ENCODE peak calls at places on chromosome 15, in six cellular contexts. One of them, this sample, is unnamed.

GRCh38 chr15:47439870-47440155 is 277.5 kb upstream of the SEMA6D start:
- DNase-seq in amygdala: no peak
- DNase-seq in GM23248: no peak
- DNase-seq in tibial artery: no peak
- DNase-seq in GM13977: no peak
- DNase-seq in activated CD4-positive, alpha-beta T cell treated with anti-CD3 and anti-CD28 coated beads for 48 hours: no peak
- DNase-seq in this sample: no peak

GRCh38 chr15:44598892-44599291 is 61.9 kb downstream of the EIF3J start:
- DNase-seq in activated CD4-positive, alpha-beta T cell treated with anti-CD3 and anti-CD28 coated beads for 48 hours: no peak
- DNase-seq in GM23248: peak; percentile 23
- DNase-seq in GM13977: no peak
- DNase-seq in amygdala: no peak
- DNase-seq in tibial artery: no peak
- DNase-seq in this sample: no peak

GRCh38 chr15:37880009-37880834 is 54.2 kb upstream of the TMCO5A start:
- DNase-seq in activated CD4-positive, alpha-beta T cell treated with anti-CD3 and anti-CD28 coated beads for 48 hours: peak; percentile 2
- DNase-seq in GM13977: no peak
- DNase-seq in GM23248: peak; percentile 67
- DNase-seq in amygdala: no peak
- DNase-seq in tibial artery: no peak
- DNase-seq in this sample: no peak

GRCh38 chr15:67135494-67135893 is 70.1 kb downstream of the SMAD3 start:
- DNase-seq in GM23248: peak; percentile 65
- DNase-seq in GM13977: no peak
- DNase-seq in amygdala: no peak
- DNase-seq in tibial artery: peak; percentile 27
- DNase-seq in activated CD4-positive, alpha-beta T cell treated with anti-CD3 and anti-CD28 coated beads for 48 hours: no peak
- DNase-seq in this sample: no peak

GRCh38 chr15:80773122-80773551 is 6.0 kb upstream of the CEMIP start:
- DNase-seq in GM13977: no peak
- DNase-seq in GM23248: peak; percentile 67
- DNase-seq in amygdala: no peak
- DNase-seq in activated CD4-positive, alpha-beta T cell treated with anti-CD3 and anti-CD28 coated beads for 48 hours: no peak
- DNase-seq in tibial artery: no peak
- DNase-seq in this sample: no peak

GRCh38 chr15:65049418-65049840 is 4.2 kb downstream of the SLC51B start:
- DNase-seq in GM13977: peak; percentile 95
- DNase-seq in amygdala: peak; percentile 82
- DNase-seq in tibial artery: peak; percentile 93
- DNase-seq in activated CD4-positive, alpha-beta T cell treated with anti-CD3 and anti-CD28 coated beads for 48 hours: peak; percentile 94
- DNase-seq in GM23248: peak; percentile 93
- DNase-seq in this sample: peak; percentile 87

GRCh38 chr15:41772720-41773331 is 1.5 kb upstream of the MAPKBP1 start:
- DNase-seq in tibial artery: peak; percentile 69
- DNase-seq in GM23248: peak; percentile 88
- DNase-seq in amygdala: no peak
- DNase-seq in GM13977: peak; percentile 70
- DNase-seq in activated CD4-positive, alpha-beta T cell treated with anti-CD3 and anti-CD28 coated beads for 48 hours: peak; percentile 62
- DNase-seq in this sample: peak; percentile 22

GRCh38 chr15:74208901-74209559 is 6.4 kb upstream of the STRA6 start:
- DNase-seq in activated CD4-positive, alpha-beta T cell treated with anti-CD3 and anti-CD28 coated beads for 48 hours: no peak
- DNase-seq in amygdala: no peak
- DNase-seq in GM13977: no peak
- DNase-seq in GM23248: no peak
- DNase-seq in tibial artery: no peak
- DNase-seq in this sample: no peak

GRCh38 chr15:50280271-50280670 is 14.7 kb upstream of the HDC start:
- DNase-seq in activated CD4-positive, alpha-beta T cell treated with anti-CD3 and anti-CD28 coated beads for 48 hours: no peak
- DNase-seq in GM23248: no peak
- DNase-seq in amygdala: no peak
- DNase-seq in tibial artery: no peak
- DNase-seq in GM13977: no peak
- DNase-seq in this sample: no peak

GRCh38 chr15:90819390-90819789 is 49.0 kb upstream of the FURIN start:
- DNase-seq in tibial artery: no peak
- DNase-seq in activated CD4-positive, alpha-beta T cell treated with anti-CD3 and anti-CD28 coated beads for 48 hours: no peak
- DNase-seq in GM23248: no peak
- DNase-seq in amygdala: no peak
- DNase-seq in GM13977: no peak
- DNase-seq in this sample: no peak

GRCh38 chr15:49494842-49495241 is 71.8 kb downstream of the FGF7 start:
- DNase-seq in tibial artery: no peak
- DNase-seq in GM13977: no peak
- DNase-seq in GM23248: peak; percentile 34
- DNase-seq in activated CD4-positive, alpha-beta T cell treated with anti-CD3 and anti-CD28 coated beads for 48 hours: no peak
- DNase-seq in amygdala: no peak
- DNase-seq in this sample: no peak

GRCh38 chr15:45254405-45255293 is 2.6 kb downstream of the SLC28A2 start:
- DNase-seq in tibial artery: no peak
- DNase-seq in activated CD4-positive, alpha-beta T cell treated with anti-CD3 and anti-CD28 coated beads for 48 hours: no peak
- DNase-seq in GM23248: peak; percentile 50
- DNase-seq in amygdala: no peak
- DNase-seq in GM13977: no peak
- DNase-seq in this sample: no peak

GRCh38 chr15:96002890-96003859 is 327.3 kb upstream of the NR2F2 start:
- DNase-seq in GM23248: no peak
- DNase-seq in activated CD4-positive, alpha-beta T cell treated with anti-CD3 and anti-CD28 coated beads for 48 hours: no peak
- DNase-seq in amygdala: no peak
- DNase-seq in tibial artery: no peak
- DNase-seq in GM13977: no peak
- DNase-seq in this sample: no peak

GRCh38 chr15:55816017-55816416 is 73.1 kb upstream of the PRTG start:
- DNase-seq in GM23248: peak; percentile 39
- DNase-seq in amygdala: no peak
- DNase-seq in tibial artery: no peak
- DNase-seq in activated CD4-positive, alpha-beta T cell treated with anti-CD3 and anti-CD28 coated beads for 48 hours: no peak
- DNase-seq in GM13977: no peak
- DNase-seq in this sample: no peak

GRCh38 chr15:70437882-70438331 is 325.5 kb downstream of the UACA start:
- DNase-seq in tibial artery: peak; percentile 12
- DNase-seq in GM13977: no peak
- DNase-seq in amygdala: no peak
- DNase-seq in GM23248: peak; percentile 41
- DNase-seq in activated CD4-positive, alpha-beta T cell treated with anti-CD3 and anti-CD28 coated beads for 48 hours: no peak
- DNase-seq in this sample: no peak

GRCh38 chr15:78093242-78094020 is 1.1 kb downstream of the SH2D7 start:
- DNase-seq in amygdala: no peak
- DNase-seq in activated CD4-positive, alpha-beta T cell treated with anti-CD3 and anti-CD28 coated beads for 48 hours: no peak
- DNase-seq in tibial artery: peak; percentile 32
- DNase-seq in GM23248: peak; percentile 85
- DNase-seq in GM13977: no peak
- DNase-seq in this sample: no peak

GRCh38 chr15:62625421-62626033 is 417.0 kb upstream of the TPM1 start:
- DNase-seq in tibial artery: no peak
- DNase-seq in amygdala: no peak
- DNase-seq in GM13977: no peak
- DNase-seq in GM23248: peak; percentile 86
- DNase-seq in activated CD4-positive, alpha-beta T cell treated with anti-CD3 and anti-CD28 coated beads for 48 hours: no peak
- DNase-seq in this sample: no peak

GRCh38 chr15:88981244-88982215 is 68.4 kb upstream of the MFGE8 start:
- DNase-seq in GM13977: no peak
- DNase-seq in GM23248: no peak
- DNase-seq in amygdala: no peak
- DNase-seq in activated CD4-positive, alpha-beta T cell treated with anti-CD3 and anti-CD28 coated beads for 48 hours: no peak
- DNase-seq in tibial artery: no peak
- DNase-seq in this sample: no peak

GRCh38 chr15:66825139-66825538 is 123.1 kb downstream of the SMAD6 start:
- DNase-seq in GM13977: no peak
- DNase-seq in activated CD4-positive, alpha-beta T cell treated with anti-CD3 and anti-CD28 coated beads for 48 hours: no peak
- DNase-seq in GM23248: no peak
- DNase-seq in amygdala: no peak
- DNase-seq in tibial artery: peak; percentile 31
- DNase-seq in this sample: no peak

GRCh38 chr15:86002444-86002843 is 77.2 kb upstream of the AGBL1 start:
- DNase-seq in activated CD4-positive, alpha-beta T cell treated with anti-CD3 and anti-CD28 coated beads for 48 hours: no peak
- DNase-seq in GM13977: no peak
- DNase-seq in GM23248: no peak
- DNase-seq in amygdala: no peak
- DNase-seq in tibial artery: no peak
- DNase-seq in this sample: no peak